ENCODE peak calls at places on chromosome 7, in six cellular contexts. V is stimulated activated naive CD8-positive, alpha-beta T cell treated with anti-CD3 and anti-CD28 coated beads, Interleukin-15, amount 100 ng/mL, for 72 hours; Q is nephron progenitor cell; X is PC-9; R is bronchial epithelial cell; F is NCI-H1105. H is an unnamed sample.

GRCh38 chr7:25028370-25028971 is 48.5 kb upstream of the OSBPL3 start:
- DNase-seq in X (peak), F (peak), R (peak), V (peak), Q (no peak), H (peak)

GRCh38 chr7:148540041-148540738 is 50.4 kb upstream of the C7orf33 start:
- DNase-seq in V (no peak), R (peak), Q (no peak), F (no peak), X (no peak), H (peak)

GRCh38 chr7:130932088-130932487 is 198.1 kb upstream of the KLF14 start:
- DNase-seq in V (no peak), Q (no peak), X (no peak), R (no peak), F (no peak), H (no peak)

GRCh38 chr7:55172161-55172560 is 153.3 kb downstream of the EGFR start:
- DNase-seq in V (no peak), Q (no peak), F (no peak), X (no peak), R (peak), H (no peak)

GRCh38 chr7:119288401-119288800 is 984.6 kb upstream of the KCND2 start:
- DNase-seq in Q (no peak), F (no peak), X (no peak), V (no peak), R (no peak), H (no peak)

GRCh38 chr7:100890640-100891521 is 1.4 kb upstream of the UFSP1 start:
- DNase-seq in R (no peak), V (no peak), F (no peak), Q (peak), X (no peak), H (peak)

GRCh38 chr7:28116034-28116433 is 64.6 kb downstream of the JAZF1 start:
- DNase-seq in X (no peak), V (no peak), Q (no peak), R (no peak), F (no peak), H (no peak)

GRCh38 chr7:152050547-152050971 is 25.1 kb downstream of the GALNT11 start:
- DNase-seq in V (no peak), Q (no peak), X (no peak), F (no peak), R (peak), H (no peak)

GRCh38 chr7:69702357-69702756 is 104.1 kb downstream of the AUTS2 start:
- DNase-seq in V (no peak), Q (no peak), F (no peak), X (no peak), R (no peak), H (no peak)

GRCh38 chr7:28627263-28627653 is 214.9 kb downstream of the CREB5 start:
- DNase-seq in V (no peak), R (no peak), Q (no peak), F (no peak), X (no peak), H (no peak)

GRCh38 chr7:39265912-39266591 is 288.3 kb downstream of the POU6F2 start:
- DNase-seq in R (no peak), Q (no peak), V (no peak), F (no peak), X (no peak), H (peak)

GRCh38 chr7:155216475-155217272 is 81.0 kb upstream of the INSIG1 start:
- DNase-seq in X (peak), V (no peak), Q (no peak), R (no peak), F (no peak), H (no peak)

GRCh38 chr7:114658188-114658587 is 243.6 kb downstream of the FOXP2 start:
- DNase-seq in X (no peak), V (no peak), Q (no peak), R (no peak), F (no peak), H (no peak)

GRCh38 chr7:19117081-19117869 is at the start of gene TWIST1:
- DNase-seq in Q (peak), X (peak), R (no peak), F (peak), V (no peak), H (peak)

GRCh38 chr7:149787428-149788299 is 14.3 kb upstream of the ZNF467 start:
- DNase-seq in X (no peak), Q (no peak), F (no peak), R (no peak), V (peak), H (peak)

GRCh38 chr7:42238709-42239395 is 1.8 kb upstream of the GLI3 start:
- DNase-seq in X (no peak), Q (peak), F (no peak), R (peak), V (no peak), H (peak)

GRCh38 chr7:158929306-158929705 is 72.9 kb downstream of the DYNC2I1 start:
- DNase-seq in V (no peak), R (no peak), Q (no peak), X (no peak), F (no peak), H (no peak)

H was measured in kidney tubule cell.